ENCODE peak calls at places on chromosome 7, in eight cellular contexts. L is activated T-helper 1 cell treated with Interleukin-2 at 50 U/mL for 16 hours, O is SW480, V is HuH-7.5, A is head of caudate nucleus, J is AG08396, K is psoas muscle, N is neural progenitor cell. Z is an unnamed sample.

GRCh38 chr7:7495171-7495570 is 40.5 kb downstream of the COL28A1 start:
- DNase-seq in L (no peak), O (no peak), K (no peak), V (no peak), A (no peak), N (no peak), J (no peak), Z (no peak)

GRCh38 chr7:5357951-5358350 is 65.7 kb downstream of the TNRC18 start:
- DNase-seq in L (no peak), V (no peak), J (no peak), N (no peak), O (no peak), K (no peak), A (no peak), Z (no peak)

GRCh38 chr7:29989257-29989995 is at the start of gene SCRN1:
- DNase-seq in A (peak; percentile 62), V (peak; percentile 71), K (peak; percentile 58), J (peak; percentile 80), O (peak; percentile 53), N (peak; percentile 80), L (peak; percentile 3), Z (no peak)

GRCh38 chr7:29289156-29290021 is 94.8 kb downstream of the CHN2 start:
- DNase-seq in N (peak; percentile 47), V (no peak), O (no peak), A (peak; percentile 61), L (no peak), K (peak; percentile 67), J (no peak), Z (no peak)

GRCh38 chr7:1386623-1387220 is 72.5 kb downstream of the MICALL2 start:
- DNase-seq in A (no peak), L (no peak), K (no peak), V (no peak), N (no peak), J (no peak), O (no peak), Z (no peak)

GRCh38 chr7:80499350-80499955 is 12.4 kb downstream of the GNAT3 start:
- DNase-seq in A (no peak), K (peak; percentile 62), N (no peak), L (no peak), O (no peak), J (peak; percentile 7), V (no peak), Z (no peak)

GRCh38 chr7:35705932-35706461 is 11.1 kb upstream of the HERPUD2 start:
- DNase-seq in V (no peak), O (no peak), K (no peak), N (no peak), L (no peak), J (no peak), A (no peak), Z (no peak)

GRCh38 chr7:155248366-155248756 is 49.3 kb upstream of the INSIG1 start:
- DNase-seq in N (no peak), A (no peak), V (no peak), O (no peak), L (no peak), J (no peak), K (no peak), Z (no peak)

GRCh38 chr7:1893451-1893850 is 223.4 kb downstream of the ELFN1 start:
- DNase-seq in L (no peak), O (no peak), A (no peak), N (no peak), J (no peak), V (no peak), K (peak; percentile 13), Z (no peak)

GRCh38 chr7:64618785-64619456 is 47.0 kb upstream of the ZNF107 start:
- DNase-seq in A (no peak), N (peak; percentile 44), K (no peak), L (no peak), O (peak; percentile 34), V (no peak), J (peak; percentile 14), Z (no peak)

GRCh38 chr7:33806284-33807157 is 98.8 kb upstream of the BMPER start:
- DNase-seq in V (no peak), N (peak; percentile 8), L (no peak), K (no peak), O (no peak), J (no peak), A (no peak), Z (no peak)

GRCh38 chr7:2812119-2812487 is 32.0 kb downstream of the GNA12 start:
- DNase-seq in N (no peak), J (no peak), K (no peak), L (no peak), A (no peak), O (no peak), V (no peak), Z (no peak)

GRCh38 chr7:23294549-23295400 is 4.4 kb upstream of the MALSU1 start:
- DNase-seq in N (no peak), O (no peak), L (no peak), V (no peak), A (no peak), J (no peak), K (no peak), Z (no peak)

GRCh38 chr7:102251531-102252372 is 34.9 kb upstream of the SH2B2 start:
- DNase-seq in J (no peak), A (no peak), L (no peak), V (no peak), O (no peak), N (peak; percentile 73), K (no peak), Z (no peak)

GRCh38 chr7:23016345-23017253 is 2.7 kb upstream of the HYCC1 start:
- DNase-seq in L (no peak), J (no peak), O (no peak), K (no peak), V (no peak), N (no peak), A (no peak), Z (no peak)

GRCh38 chr7:70505886-70506285 is 626.1 kb upstream of the GALNT17 start:
- DNase-seq in N (no peak), A (no peak), O (no peak), K (no peak), L (no peak), V (no peak), J (no peak), Z (no peak)

GRCh38 chr7:122092964-122093797 is 50.9 kb downstream of the AASS start:
- DNase-seq in K (peak; percentile 52), O (peak; percentile 67), A (peak; percentile 46), J (peak; percentile 55), L (no peak), N (peak; percentile 72), V (peak; percentile 9), Z (no peak)

GRCh38 chr7:92244803-92245486 is 769 bp downstream of the KRIT1 start:
- DNase-seq in L (peak; percentile 1), O (peak; percentile 52), N (no peak), K (no peak), A (no peak), J (no peak), V (no peak), Z (no peak)

GRCh38 chr7:131188367-131189339 is 139.0 kb upstream of the MKLN1 start:
- DNase-seq in N (no peak), A (no peak), K (no peak), O (peak; percentile 98), J (peak; percentile 63), V (no peak), L (peak; percentile 17), Z (peak; percentile 43)

Z was measured in T-helper 17 cell.